ENCODE peak calls at places on chromosome 16, in eight cellular contexts. One of them, this sample, is unnamed.
A peak's percentile ranks its signal among the peaks of the same experiment; 100 is the strongest.

GRCh38 chr16:1638757-1639156 is 26.6 kb downstream of the CRAMP1 start:
- DNase-seq in activated T-cell treated with anti-CD3 and anti-CD28 coated beads for 24 hours: no peak
- DNase-seq in HEK293T: no peak
- DNase-seq in sigmoid colon: no peak
- DNase-seq in activated CD4-positive, alpha-beta memory T cell treated with anti-CD3 and anti-CD28 coated beads, Interleukin-2, amount 10 ng/mL, durations not matched to agents 7 days and 5 days: no peak
- DNase-seq in GM23248: no peak
- DNase-seq in ELR: no peak
- DNase-seq in GM23338: no peak
- DNase-seq in this sample: no peak

GRCh38 chr16:71807905-71808592 is 585 bp downstream of the AP1G1 start:
- DNase-seq in activated T-cell treated with anti-CD3 and anti-CD28 coated beads for 24 hours: peak; percentile 41
- DNase-seq in HEK293T: peak; percentile 18
- DNase-seq in sigmoid colon: peak; percentile 69
- DNase-seq in activated CD4-positive, alpha-beta memory T cell treated with anti-CD3 and anti-CD28 coated beads, Interleukin-2, amount 10 ng/mL, durations not matched to agents 7 days and 5 days: no peak
- DNase-seq in GM23248: peak; percentile 73
- DNase-seq in ELR: peak; percentile 56
- DNase-seq in GM23338: peak; percentile 32
- DNase-seq in this sample: peak; percentile 56

GRCh38 chr16:81251871-81252270 is 13.4 kb downstream of the BCO1 start:
- DNase-seq in activated T-cell treated with anti-CD3 and anti-CD28 coated beads for 24 hours: no peak
- DNase-seq in HEK293T: no peak
- DNase-seq in sigmoid colon: no peak
- DNase-seq in activated CD4-positive, alpha-beta memory T cell treated with anti-CD3 and anti-CD28 coated beads, Interleukin-2, amount 10 ng/mL, durations not matched to agents 7 days and 5 days: no peak
- DNase-seq in GM23248: peak; percentile 10
- DNase-seq in ELR: peak; percentile 14
- DNase-seq in GM23338: no peak
- DNase-seq in this sample: no peak

GRCh38 chr16:13421726-13422125 is 498.2 kb upstream of the ERCC4 start:
- DNase-seq in activated T-cell treated with anti-CD3 and anti-CD28 coated beads for 24 hours: no peak
- DNase-seq in HEK293T: no peak
- DNase-seq in sigmoid colon: no peak
- DNase-seq in activated CD4-positive, alpha-beta memory T cell treated with anti-CD3 and anti-CD28 coated beads, Interleukin-2, amount 10 ng/mL, durations not matched to agents 7 days and 5 days: no peak
- DNase-seq in GM23248: no peak
- DNase-seq in ELR: peak; percentile 18
- DNase-seq in GM23338: peak; percentile 34
- DNase-seq in this sample: no peak

GRCh38 chr16:87423429-87423828 is 31.3 kb downstream of the MAP1LC3B start:
- DNase-seq in activated T-cell treated with anti-CD3 and anti-CD28 coated beads for 24 hours: no peak
- DNase-seq in HEK293T: no peak
- DNase-seq in sigmoid colon: peak; percentile 49
- DNase-seq in activated CD4-positive, alpha-beta memory T cell treated with anti-CD3 and anti-CD28 coated beads, Interleukin-2, amount 10 ng/mL, durations not matched to agents 7 days and 5 days: no peak
- DNase-seq in GM23248: no peak
- DNase-seq in ELR: no peak
- DNase-seq in GM23338: no peak
- DNase-seq in this sample: no peak

GRCh38 chr16:66510711-66511614 is 39.0 kb downstream of the TK2 start:
- DNase-seq in activated T-cell treated with anti-CD3 and anti-CD28 coated beads for 24 hours: no peak
- DNase-seq in HEK293T: no peak
- DNase-seq in sigmoid colon: peak; percentile 74
- DNase-seq in activated CD4-positive, alpha-beta memory T cell treated with anti-CD3 and anti-CD28 coated beads, Interleukin-2, amount 10 ng/mL, durations not matched to agents 7 days and 5 days: no peak
- DNase-seq in GM23248: peak; percentile 30
- DNase-seq in ELR: no peak
- DNase-seq in GM23338: no peak
- DNase-seq in this sample: peak; percentile 66

GRCh38 chr16:69029121-69029520 is 76.3 kb upstream of the HAS3 start:
- DNase-seq in activated T-cell treated with anti-CD3 and anti-CD28 coated beads for 24 hours: no peak
- DNase-seq in HEK293T: no peak
- DNase-seq in sigmoid colon: no peak
- DNase-seq in activated CD4-positive, alpha-beta memory T cell treated with anti-CD3 and anti-CD28 coated beads, Interleukin-2, amount 10 ng/mL, durations not matched to agents 7 days and 5 days: no peak
- DNase-seq in GM23248: no peak
- DNase-seq in ELR: no peak
- DNase-seq in GM23338: no peak
- DNase-seq in this sample: no peak

GRCh38 chr16:73032548-73033270 is 15.2 kb downstream of the ZFHX3 start:
- DNase-seq in activated T-cell treated with anti-CD3 and anti-CD28 coated beads for 24 hours: no peak
- DNase-seq in HEK293T: no peak
- DNase-seq in sigmoid colon: no peak
- DNase-seq in activated CD4-positive, alpha-beta memory T cell treated with anti-CD3 and anti-CD28 coated beads, Interleukin-2, amount 10 ng/mL, durations not matched to agents 7 days and 5 days: no peak
- DNase-seq in GM23248: no peak
- DNase-seq in ELR: no peak
- DNase-seq in GM23338: peak; percentile 92
- DNase-seq in this sample: no peak

GRCh38 chr16:578870-579405 is 9.2 kb downstream of the PIGQ start:
- DNase-seq in activated T-cell treated with anti-CD3 and anti-CD28 coated beads for 24 hours: peak; percentile 49
- DNase-seq in HEK293T: peak; percentile 80
- DNase-seq in sigmoid colon: peak; percentile 85
- DNase-seq in activated CD4-positive, alpha-beta memory T cell treated with anti-CD3 and anti-CD28 coated beads, Interleukin-2, amount 10 ng/mL, durations not matched to agents 7 days and 5 days: peak; percentile 77
- DNase-seq in GM23248: peak; percentile 78
- DNase-seq in ELR: peak; percentile 62
- DNase-seq in GM23338: peak; percentile 93
- DNase-seq in this sample: peak; percentile 52

GRCh38 chr16:54316095-54316494 is 29.5 kb upstream of the IRX3 start:
- DNase-seq in activated T-cell treated with anti-CD3 and anti-CD28 coated beads for 24 hours: no peak
- DNase-seq in HEK293T: no peak
- DNase-seq in sigmoid colon: no peak
- DNase-seq in activated CD4-positive, alpha-beta memory T cell treated with anti-CD3 and anti-CD28 coated beads, Interleukin-2, amount 10 ng/mL, durations not matched to agents 7 days and 5 days: no peak
- DNase-seq in GM23248: no peak
- DNase-seq in ELR: no peak
- DNase-seq in GM23338: no peak
- DNase-seq in this sample: no peak

GRCh38 chr16:13448346-13448745 is 471.6 kb upstream of the ERCC4 start:
- DNase-seq in activated T-cell treated with anti-CD3 and anti-CD28 coated beads for 24 hours: no peak
- DNase-seq in HEK293T: no peak
- DNase-seq in sigmoid colon: no peak
- DNase-seq in activated CD4-positive, alpha-beta memory T cell treated with anti-CD3 and anti-CD28 coated beads, Interleukin-2, amount 10 ng/mL, durations not matched to agents 7 days and 5 days: no peak
- DNase-seq in GM23248: no peak
- DNase-seq in ELR: no peak
- DNase-seq in GM23338: no peak
- DNase-seq in this sample: no peak

GRCh38 chr16:20830372-20830771 is 24.0 kb downstream of the REXO5 start:
- DNase-seq in activated T-cell treated with anti-CD3 and anti-CD28 coated beads for 24 hours: no peak
- DNase-seq in HEK293T: no peak
- DNase-seq in sigmoid colon: no peak
- DNase-seq in activated CD4-positive, alpha-beta memory T cell treated with anti-CD3 and anti-CD28 coated beads, Interleukin-2, amount 10 ng/mL, durations not matched to agents 7 days and 5 days: no peak
- DNase-seq in GM23248: no peak
- DNase-seq in ELR: no peak
- DNase-seq in GM23338: no peak
- DNase-seq in this sample: no peak

GRCh38 chr16:31451681-31452351 is 7.5 kb upstream of the ARMC5 start:
- DNase-seq in activated T-cell treated with anti-CD3 and anti-CD28 coated beads for 24 hours: no peak
- DNase-seq in HEK293T: peak; percentile 70
- DNase-seq in sigmoid colon: peak; percentile 81
- DNase-seq in activated CD4-positive, alpha-beta memory T cell treated with anti-CD3 and anti-CD28 coated beads, Interleukin-2, amount 10 ng/mL, durations not matched to agents 7 days and 5 days: no peak
- DNase-seq in GM23248: peak; percentile 89
- DNase-seq in ELR: peak; percentile 85
- DNase-seq in GM23338: peak; percentile 85
- DNase-seq in this sample: peak; percentile 89